ENCODE peak calls at places on chromosome X, in four cellular contexts. V is hepatocyte, F is neural progenitor cell, S is MG63. M is an unnamed sample.

GRCh38 chrX:120446503-120446902 is 22.6 kb downstream of the LAMP2 start:
- DNase-seq in V (no peak), F (no peak), S (no peak), M (no peak)

GRCh38 chrX:53284684-53285447 is 3.5 kb upstream of the IQSEC2 start:
- DNase-seq in F (peak; percentile 71), V (peak; percentile 64), S (peak; percentile 30), M (peak; percentile 80)

GRCh38 chrX:2520539-2520938 is 19.8 kb upstream of the DHRSX start:
- DNase-seq in F (no peak), S (no peak), V (no peak), M (no peak)

GRCh38 chrX:49165901-49166881 is 3.6 kb downstream of the MAGIX start:
- DNase-seq in V (peak; percentile 88), S (peak; percentile 61), F (peak; percentile 89), M (peak; percentile 79)

GRCh38 chrX:129637217-129638109 is 17.3 kb downstream of the APLN start:
- DNase-seq in S (peak; percentile 47), F (peak; percentile 68), V (peak; percentile 67), M (peak; percentile 82)

GRCh38 chrX:132965461-132965860 is 7.0 kb upstream of the HS6ST2 start:
- DNase-seq in V (no peak), S (no peak), F (no peak), M (no peak)

GRCh38 chrX:153032397-153033118 is 23.7 kb upstream of the PNMA3 start:
- DNase-seq in V (peak; percentile 71), F (peak; percentile 69), S (peak; percentile 53), M (peak; percentile 89)

GRCh38 chrX:47958943-47959342 is 44.8 kb downstream of the ZNF182 start:
- DNase-seq in F (no peak), V (peak; percentile 17), S (no peak), M (no peak)

GRCh38 chrX:39491548-39492297 is 606.0 kb downstream of the BCOR start:
- DNase-seq in V (peak; percentile 36), S (no peak), F (no peak), M (peak; percentile 39)

DNA sequence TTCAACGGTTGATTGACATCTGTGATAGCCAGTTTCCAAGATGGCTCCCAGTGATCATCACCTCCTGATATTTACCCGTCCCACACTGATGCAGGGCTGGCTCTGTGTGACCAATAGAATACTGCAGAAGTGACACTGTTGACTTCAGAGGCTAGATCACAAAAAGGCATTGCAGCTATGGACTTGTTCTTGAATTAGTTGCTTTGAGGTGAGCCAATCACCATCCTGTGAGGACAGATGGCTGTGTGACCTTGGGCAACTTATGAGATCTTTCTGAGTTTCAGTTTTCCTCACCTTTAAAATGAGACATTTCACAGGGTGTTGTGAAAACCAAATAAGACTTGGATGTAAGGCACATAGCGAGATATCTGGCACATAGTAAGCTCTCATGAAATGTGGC is 1.8 kb upstream of the GPR82 start:
- DNase-seq in V (no peak), F (no peak), S (no peak), M (no peak)
- H3K9me3 ChIP-seq in V (no peaks in the 10 kb centered on the region), F (no peaks in the 10 kb centered on the region), S (no peaks in the 10 kb centered on the region), M (no peaks in the 10 kb centered on the region)

GRCh38 chrX:18650662-18651061 is 21.2 kb downstream of the RS1 start:
- DNase-seq in F (no peak), V (no peak), S (no peak), M (no peak)
- H3K9me3 ChIP-seq in F (no peaks in the 10 kb centered on the region), V (no peaks in the 10 kb centered on the region), S (no peaks in the 10 kb centered on the region), M (no peaks in the 10 kb centered on the region)

DNA sequence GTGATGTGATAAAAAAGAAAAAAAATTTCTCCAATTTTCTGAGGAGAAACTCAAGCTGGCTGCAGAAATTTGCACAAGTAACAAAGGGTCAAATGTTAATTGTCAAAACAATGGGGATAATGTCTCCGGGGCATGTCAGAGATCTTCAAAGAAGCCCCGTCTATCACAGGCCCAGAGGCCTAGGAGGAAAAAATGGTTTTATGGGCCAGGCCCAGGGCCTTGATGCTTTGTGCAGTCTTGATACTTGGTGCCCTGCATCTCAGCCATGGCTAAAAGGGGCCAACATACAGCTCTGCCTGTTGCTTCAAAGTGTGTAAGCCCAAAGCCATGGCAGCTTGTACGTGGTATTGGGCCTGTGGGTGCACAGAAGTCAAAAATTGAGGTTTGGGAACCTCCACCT is 961.0 kb downstream of the FAM133A start:
- DNase-seq in F (no peak), V (no peak), S (no peak), M (no peak)
- H3K9me3 ChIP-seq in F (peaks cover 17% of the 10 kb centered on the region), V (peaks cover 4% of the 10 kb centered on the region), S (no peaks in the 10 kb centered on the region), M (no peaks in the 10 kb centered on the region)

GRCh38 chrX:13147147-13147546 is 102.7 kb upstream of the FAM9C start:
- DNase-seq in V (no peak), F (no peak), S (no peak), M (no peak)
- H3K9me3 ChIP-seq in V (no peaks in the 10 kb centered on the region), F (no peaks in the 10 kb centered on the region), S (no peaks in the 10 kb centered on the region), M (no peaks in the 10 kb centered on the region)